ENCODE peak calls at places on chromosomes 6 and 20, in eight cellular contexts. One of them, this sample, is unnamed.

GRCh38 chr6:38322123-38322522 is 317.6 kb downstream of the BTBD9 start:
- DNase-seq in EL: no peak
- DNase-seq in H7: no peak
- DNase-seq in HEK293T: no peak
- DNase-seq in fibroblast of lung: no peak
- DNase-seq in activated CD4-positive, alpha-beta T cell treated with anti-CD3 and anti-CD28 coated beads, Interleukin-2, amount 10 ng/mL, durations not matched to agents 24 days and 14 days: no peak
- DNase-seq in effector CD4-positive, alpha-beta T cell: no peak
- DNase-seq in RKO: no peak
- DNase-seq in this sample: no peak

GRCh38 chr6:69690986-69691385 is 105.8 kb downstream of the LMBRD1 start:
- DNase-seq in EL: no peak
- DNase-seq in H7: no peak
- DNase-seq in HEK293T: no peak
- DNase-seq in fibroblast of lung: peak
- DNase-seq in activated CD4-positive, alpha-beta T cell treated with anti-CD3 and anti-CD28 coated beads, Interleukin-2, amount 10 ng/mL, durations not matched to agents 24 days and 14 days: no peak
- DNase-seq in effector CD4-positive, alpha-beta T cell: no peak
- DNase-seq in RKO: no peak
- DNase-seq in this sample: no peak

GRCh38 chr6:144302701-144303351 is 17.7 kb downstream of the UTRN start:
- DNase-seq in EL: peak
- DNase-seq in H7: no peak
- DNase-seq in HEK293T: no peak
- DNase-seq in fibroblast of lung: no peak
- DNase-seq in activated CD4-positive, alpha-beta T cell treated with anti-CD3 and anti-CD28 coated beads, Interleukin-2, amount 10 ng/mL, durations not matched to agents 24 days and 14 days: no peak
- DNase-seq in effector CD4-positive, alpha-beta T cell: no peak
- DNase-seq in RKO: no peak
- DNase-seq in this sample: no peak

GRCh38 chr20:35277127-35277526 is 795 bp downstream of the MMP24OS start:
- DNase-seq in EL: no peak
- DNase-seq in H7: no peak
- DNase-seq in HEK293T: no peak
- DNase-seq in fibroblast of lung: no peak
- DNase-seq in activated CD4-positive, alpha-beta T cell treated with anti-CD3 and anti-CD28 coated beads, Interleukin-2, amount 10 ng/mL, durations not matched to agents 24 days and 14 days: no peak
- DNase-seq in effector CD4-positive, alpha-beta T cell: no peak
- DNase-seq in RKO: no peak
- DNase-seq in this sample: no peak

GRCh38 chr6:3337521-3338350 is 79.0 kb downstream of the PSMG4 start:
- DNase-seq in EL: peak
- DNase-seq in H7: peak
- DNase-seq in HEK293T: no peak
- DNase-seq in fibroblast of lung: peak
- DNase-seq in activated CD4-positive, alpha-beta T cell treated with anti-CD3 and anti-CD28 coated beads, Interleukin-2, amount 10 ng/mL, durations not matched to agents 24 days and 14 days: no peak
- DNase-seq in effector CD4-positive, alpha-beta T cell: no peak
- DNase-seq in RKO: peak
- DNase-seq in this sample: no peak

GRCh38 chr6:119351005-119351394 is 1.4 kb upstream of the MAN1A1 start:
- DNase-seq in EL: peak
- DNase-seq in H7: no peak
- DNase-seq in HEK293T: no peak
- DNase-seq in fibroblast of lung: peak
- DNase-seq in activated CD4-positive, alpha-beta T cell treated with anti-CD3 and anti-CD28 coated beads, Interleukin-2, amount 10 ng/mL, durations not matched to agents 24 days and 14 days: no peak
- DNase-seq in effector CD4-positive, alpha-beta T cell: no peak
- DNase-seq in RKO: peak
- DNase-seq in this sample: no peak

GRCh38 chr6:21596379-21597242 is 3.1 kb downstream of the SOX4 start:
- DNase-seq in EL: peak
- DNase-seq in H7: peak
- DNase-seq in HEK293T: peak
- DNase-seq in fibroblast of lung: peak
- DNase-seq in activated CD4-positive, alpha-beta T cell treated with anti-CD3 and anti-CD28 coated beads, Interleukin-2, amount 10 ng/mL, durations not matched to agents 24 days and 14 days: peak
- DNase-seq in effector CD4-positive, alpha-beta T cell: no peak
- DNase-seq in RKO: peak
- DNase-seq in this sample: peak

GRCh38 chr20:47821481-47822100 is 36.3 kb upstream of the SULF2 start:
- DNase-seq in EL: peak
- DNase-seq in H7: no peak
- DNase-seq in HEK293T: no peak
- DNase-seq in fibroblast of lung: no peak
- DNase-seq in activated CD4-positive, alpha-beta T cell treated with anti-CD3 and anti-CD28 coated beads, Interleukin-2, amount 10 ng/mL, durations not matched to agents 24 days and 14 days: no peak
- DNase-seq in effector CD4-positive, alpha-beta T cell: no peak
- DNase-seq in RKO: peak
- DNase-seq in this sample: no peak

GRCh38 chr20:63518946-63519764 is 1.4 kb upstream of the PPDPF start:
- DNase-seq in EL: no peak
- DNase-seq in H7: peak
- DNase-seq in HEK293T: no peak
- DNase-seq in fibroblast of lung: no peak
- DNase-seq in activated CD4-positive, alpha-beta T cell treated with anti-CD3 and anti-CD28 coated beads, Interleukin-2, amount 10 ng/mL, durations not matched to agents 24 days and 14 days: peak
- DNase-seq in effector CD4-positive, alpha-beta T cell: no peak
- DNase-seq in RKO: no peak
- DNase-seq in this sample: no peak

GRCh38 chr6:903746-904145 is 210.8 kb upstream of the EXOC2 start:
- DNase-seq in EL: peak
- DNase-seq in H7: no peak
- DNase-seq in HEK293T: no peak
- DNase-seq in fibroblast of lung: peak
- DNase-seq in activated CD4-positive, alpha-beta T cell treated with anti-CD3 and anti-CD28 coated beads, Interleukin-2, amount 10 ng/mL, durations not matched to agents 24 days and 14 days: no peak
- DNase-seq in effector CD4-positive, alpha-beta T cell: no peak
- DNase-seq in RKO: peak
- DNase-seq in this sample: no peak

GRCh38 chr6:4800662-4801061 is 24.5 kb downstream of the CDYL start:
- DNase-seq in EL: no peak
- DNase-seq in H7: no peak
- DNase-seq in HEK293T: no peak
- DNase-seq in fibroblast of lung: no peak
- DNase-seq in activated CD4-positive, alpha-beta T cell treated with anti-CD3 and anti-CD28 coated beads, Interleukin-2, amount 10 ng/mL, durations not matched to agents 24 days and 14 days: no peak
- DNase-seq in effector CD4-positive, alpha-beta T cell: no peak
- DNase-seq in RKO: no peak
- DNase-seq in this sample: no peak

GRCh38 chr6:155364844-155365437 is 50.7 kb upstream of the TFB1M start:
- DNase-seq in EL: no peak
- DNase-seq in H7: no peak
- DNase-seq in HEK293T: no peak
- DNase-seq in fibroblast of lung: no peak
- DNase-seq in activated CD4-positive, alpha-beta T cell treated with anti-CD3 and anti-CD28 coated beads, Interleukin-2, amount 10 ng/mL, durations not matched to agents 24 days and 14 days: no peak
- DNase-seq in effector CD4-positive, alpha-beta T cell: no peak
- DNase-seq in RKO: no peak
- DNase-seq in this sample: no peak

GRCh38 chr20:14865731-14866130 is 528.3 kb upstream of the FLRT3 start:
- DNase-seq in EL: no peak
- DNase-seq in H7: no peak
- DNase-seq in HEK293T: no peak
- DNase-seq in fibroblast of lung: no peak
- DNase-seq in activated CD4-positive, alpha-beta T cell treated with anti-CD3 and anti-CD28 coated beads, Interleukin-2, amount 10 ng/mL, durations not matched to agents 24 days and 14 days: no peak
- DNase-seq in effector CD4-positive, alpha-beta T cell: no peak
- DNase-seq in RKO: no peak
- DNase-seq in this sample: no peak

GRCh38 chr20:32052792-32053362 is 835 bp downstream of the HCK start:
- DNase-seq in EL: no peak
- DNase-seq in H7: peak
- DNase-seq in HEK293T: no peak
- DNase-seq in fibroblast of lung: no peak
- DNase-seq in activated CD4-positive, alpha-beta T cell treated with anti-CD3 and anti-CD28 coated beads, Interleukin-2, amount 10 ng/mL, durations not matched to agents 24 days and 14 days: no peak
- DNase-seq in effector CD4-positive, alpha-beta T cell: no peak
- DNase-seq in RKO: no peak
- DNase-seq in this sample: no peak

GRCh38 chr20:50528129-50528528 is 17.9 kb downstream of the PTPN1 start:
- DNase-seq in EL: no peak
- DNase-seq in H7: no peak
- DNase-seq in HEK293T: no peak
- DNase-seq in fibroblast of lung: no peak
- DNase-seq in activated CD4-positive, alpha-beta T cell treated with anti-CD3 and anti-CD28 coated beads, Interleukin-2, amount 10 ng/mL, durations not matched to agents 24 days and 14 days: no peak
- DNase-seq in effector CD4-positive, alpha-beta T cell: no peak
- DNase-seq in RKO: no peak
- DNase-seq in this sample: no peak

GRCh38 chr20:34772437-34772836 is 53.0 kb downstream of the NCOA6 start:
- DNase-seq in EL: no peak
- DNase-seq in H7: no peak
- DNase-seq in HEK293T: no peak
- DNase-seq in fibroblast of lung: no peak
- DNase-seq in activated CD4-positive, alpha-beta T cell treated with anti-CD3 and anti-CD28 coated beads, Interleukin-2, amount 10 ng/mL, durations not matched to agents 24 days and 14 days: no peak
- DNase-seq in effector CD4-positive, alpha-beta T cell: no peak
- DNase-seq in RKO: no peak
- DNase-seq in this sample: no peak

GRCh38 chr20:7596541-7596940 is 343.7 kb downstream of the HAO1 start:
- DNase-seq in EL: no peak
- DNase-seq in H7: no peak
- DNase-seq in HEK293T: no peak
- DNase-seq in fibroblast of lung: no peak
- DNase-seq in activated CD4-positive, alpha-beta T cell treated with anti-CD3 and anti-CD28 coated beads, Interleukin-2, amount 10 ng/mL, durations not matched to agents 24 days and 14 days: no peak
- DNase-seq in effector CD4-positive, alpha-beta T cell: no peak
- DNase-seq in RKO: no peak
- DNase-seq in this sample: no peak

GRCh38 chr20:37543828-37544227 is 16.2 kb upstream of the BLCAP start:
- DNase-seq in EL: peak
- DNase-seq in H7: no peak
- DNase-seq in HEK293T: peak
- DNase-seq in fibroblast of lung: peak
- DNase-seq in activated CD4-positive, alpha-beta T cell treated with anti-CD3 and anti-CD28 coated beads, Interleukin-2, amount 10 ng/mL, durations not matched to agents 24 days and 14 days: no peak
- DNase-seq in effector CD4-positive, alpha-beta T cell: no peak
- DNase-seq in RKO: peak
- DNase-seq in this sample: no peak

GRCh38 chr6:34235605-34236422 is 859 bp upstream of the HMGA1 start:
- DNase-seq in EL: peak
- DNase-seq in H7: no peak
- DNase-seq in HEK293T: no peak
- DNase-seq in fibroblast of lung: peak
- DNase-seq in activated CD4-positive, alpha-beta T cell treated with anti-CD3 and anti-CD28 coated beads, Interleukin-2, amount 10 ng/mL, durations not matched to agents 24 days and 14 days: peak
- DNase-seq in effector CD4-positive, alpha-beta T cell: peak
- DNase-seq in RKO: peak
- DNase-seq in this sample: no peak

GRCh38 chr20:48783533-48784272 is 44.1 kb downstream of the PREX1 start:
- DNase-seq in EL: no peak
- DNase-seq in H7: no peak
- DNase-seq in HEK293T: no peak
- DNase-seq in fibroblast of lung: peak
- DNase-seq in activated CD4-positive, alpha-beta T cell treated with anti-CD3 and anti-CD28 coated beads, Interleukin-2, amount 10 ng/mL, durations not matched to agents 24 days and 14 days: peak
- DNase-seq in effector CD4-positive, alpha-beta T cell: peak
- DNase-seq in RKO: no peak
- DNase-seq in this sample: no peak

GRCh38 chr6:111803384-111803783 is 69.9 kb downstream of the FYN start:
- DNase-seq in EL: no peak
- DNase-seq in H7: no peak
- DNase-seq in HEK293T: no peak
- DNase-seq in fibroblast of lung: no peak
- DNase-seq in activated CD4-positive, alpha-beta T cell treated with anti-CD3 and anti-CD28 coated beads, Interleukin-2, amount 10 ng/mL, durations not matched to agents 24 days and 14 days: no peak
- DNase-seq in effector CD4-positive, alpha-beta T cell: no peak
- DNase-seq in RKO: no peak
- DNase-seq in this sample: no peak

GRCh38 chr6:67629268-67629667 is 1005.8 kb upstream of the ADGRB3 start:
- DNase-seq in EL: no peak
- DNase-seq in H7: no peak
- DNase-seq in HEK293T: no peak
- DNase-seq in fibroblast of lung: peak
- DNase-seq in activated CD4-positive, alpha-beta T cell treated with anti-CD3 and anti-CD28 coated beads, Interleukin-2, amount 10 ng/mL, durations not matched to agents 24 days and 14 days: no peak
- DNase-seq in effector CD4-positive, alpha-beta T cell: no peak
- DNase-seq in RKO: no peak
- DNase-seq in this sample: no peak

GRCh38 chr6:111011360-111012142 is 29.7 kb downstream of the RPF2 start:
- DNase-seq in EL: peak
- DNase-seq in H7: peak
- DNase-seq in HEK293T: peak
- DNase-seq in fibroblast of lung: peak
- DNase-seq in activated CD4-positive, alpha-beta T cell treated with anti-CD3 and anti-CD28 coated beads, Interleukin-2, amount 10 ng/mL, durations not matched to agents 24 days and 14 days: peak
- DNase-seq in effector CD4-positive, alpha-beta T cell: no peak
- DNase-seq in RKO: peak
- DNase-seq in this sample: no peak

GRCh38 chr20:41061155-41061554 is 32.5 kb downstream of the TOP1 start:
- DNase-seq in EL: no peak
- DNase-seq in H7: no peak
- DNase-seq in HEK293T: no peak
- DNase-seq in fibroblast of lung: no peak
- DNase-seq in activated CD4-positive, alpha-beta T cell treated with anti-CD3 and anti-CD28 coated beads, Interleukin-2, amount 10 ng/mL, durations not matched to agents 24 days and 14 days: no peak
- DNase-seq in effector CD4-positive, alpha-beta T cell: no peak
- DNase-seq in RKO: no peak
- DNase-seq in this sample: no peak

GRCh38 chr20:584375-585301 is 25.5 kb downstream of the TCF15 start:
- DNase-seq in EL: no peak
- DNase-seq in H7: no peak
- DNase-seq in HEK293T: no peak
- DNase-seq in fibroblast of lung: no peak
- DNase-seq in activated CD4-positive, alpha-beta T cell treated with anti-CD3 and anti-CD28 coated beads, Interleukin-2, amount 10 ng/mL, durations not matched to agents 24 days and 14 days: no peak
- DNase-seq in effector CD4-positive, alpha-beta T cell: no peak
- DNase-seq in RKO: peak
- DNase-seq in this sample: no peak

GRCh38 chr6:47714802-47715201 is 16.4 kb downstream of the ADGRF4 start:
- DNase-seq in EL: no peak
- DNase-seq in H7: no peak
- DNase-seq in HEK293T: no peak
- DNase-seq in fibroblast of lung: no peak
- DNase-seq in activated CD4-positive, alpha-beta T cell treated with anti-CD3 and anti-CD28 coated beads, Interleukin-2, amount 10 ng/mL, durations not matched to agents 24 days and 14 days: no peak
- DNase-seq in effector CD4-positive, alpha-beta T cell: no peak
- DNase-seq in RKO: no peak
- DNase-seq in this sample: no peak

GRCh38 chr6:55918639-55919038 is 43.2 kb upstream of the BMP5 start:
- DNase-seq in EL: peak
- DNase-seq in H7: no peak
- DNase-seq in HEK293T: no peak
- DNase-seq in fibroblast of lung: peak
- DNase-seq in activated CD4-positive, alpha-beta T cell treated with anti-CD3 and anti-CD28 coated beads, Interleukin-2, amount 10 ng/mL, durations not matched to agents 24 days and 14 days: no peak
- DNase-seq in effector CD4-positive, alpha-beta T cell: no peak
- DNase-seq in RKO: no peak
- DNase-seq in this sample: no peak

GRCh38 chr6:32086661-32087573 is 22.2 kb downstream of the TNXB start:
- DNase-seq in EL: peak
- DNase-seq in H7: no peak
- DNase-seq in HEK293T: no peak
- DNase-seq in fibroblast of lung: peak
- DNase-seq in activated CD4-positive, alpha-beta T cell treated with anti-CD3 and anti-CD28 coated beads, Interleukin-2, amount 10 ng/mL, durations not matched to agents 24 days and 14 days: peak
- DNase-seq in effector CD4-positive, alpha-beta T cell: no peak
- DNase-seq in RKO: peak
- DNase-seq in this sample: no peak

GRCh38 chr6:30884521-30885480 is 482 bp downstream of the DDR1 start:
- DNase-seq in EL: peak
- DNase-seq in H7: peak
- DNase-seq in HEK293T: no peak
- DNase-seq in fibroblast of lung: no peak
- DNase-seq in activated CD4-positive, alpha-beta T cell treated with anti-CD3 and anti-CD28 coated beads, Interleukin-2, amount 10 ng/mL, durations not matched to agents 24 days and 14 days: peak
- DNase-seq in effector CD4-positive, alpha-beta T cell: no peak
- DNase-seq in RKO: peak
- DNase-seq in this sample: no peak

GRCh38 chr20:62907377-62908317 is 18.7 kb downstream of the DIDO1 start:
- DNase-seq in EL: no peak
- DNase-seq in H7: peak
- DNase-seq in HEK293T: peak
- DNase-seq in fibroblast of lung: no peak
- DNase-seq in activated CD4-positive, alpha-beta T cell treated with anti-CD3 and anti-CD28 coated beads, Interleukin-2, amount 10 ng/mL, durations not matched to agents 24 days and 14 days: peak
- DNase-seq in effector CD4-positive, alpha-beta T cell: no peak
- DNase-seq in RKO: no peak
- DNase-seq in this sample: no peak

GRCh38 chr6:26272171-26272631 is 92.8 kb upstream of the BTN3A2 start:
- DNase-seq in EL: no peak
- DNase-seq in H7: peak
- DNase-seq in HEK293T: no peak
- DNase-seq in fibroblast of lung: no peak
- DNase-seq in activated CD4-positive, alpha-beta T cell treated with anti-CD3 and anti-CD28 coated beads, Interleukin-2, amount 10 ng/mL, durations not matched to agents 24 days and 14 days: peak
- DNase-seq in effector CD4-positive, alpha-beta T cell: peak
- DNase-seq in RKO: peak
- DNase-seq in this sample: no peak

GRCh38 chr6:118551063-118551672 is 3.1 kb downstream of the PLN start:
- DNase-seq in EL: peak
- DNase-seq in H7: peak
- DNase-seq in HEK293T: peak
- DNase-seq in fibroblast of lung: peak
- DNase-seq in activated CD4-positive, alpha-beta T cell treated with anti-CD3 and anti-CD28 coated beads, Interleukin-2, amount 10 ng/mL, durations not matched to agents 24 days and 14 days: peak
- DNase-seq in effector CD4-positive, alpha-beta T cell: no peak
- DNase-seq in RKO: peak
- DNase-seq in this sample: no peak